ENCODE peak calls at places on chromosomes 16 and 17, in nine cellular contexts. P is suprapubic skin; U is CD4-positive, alpha-beta memory T cell; X is fibroblast of lung; D is endodermal cell; O is ascending aorta; E is ovary; B is heart right ventricle; V is pancreas. T is an unnamed sample. For H3K4me1, the result is how much of the 10 kb centered on the place peaks cover.

GRCh38 chr17:56925088-56925487 is 11.2 kb upstream of the TRIM25 start:
- DNase-seq in P (no peak), U (no peak), X (no peak), D (no peak), O (no peak), E (no peak), B (no peak), V (no peak), T (no peak)

GRCh38 chr17:60645918-60646523 is 31.6 kb upstream of the BCAS3 start:
- DNase-seq in P (no peak), U (no peak), X (no peak), D (no peak), O (no peak), E (no peak), B (no peak), V (no peak), T (no peak)

GRCh38 chr17:58402679-58403078 is 14.7 kb downstream of the RNF43 start:
- DNase-seq in P (no peak), U (no peak), X (peak), D (peak), O (no peak), E (no peak), B (no peak), V (no peak), T (no peak)

GRCh38 chr16:89837014-89837546 is 8.8 kb downstream of the SPIRE2 start:
- DNase-seq in P (no peak), U (no peak), X (no peak), D (no peak), O (no peak), E (no peak), B (no peak), V (no peak), T (no peak)

GRCh38 chr16:68993421-68993820 is 112.0 kb upstream of the HAS3 start:
- DNase-seq in P (no peak), U (no peak), X (no peak), D (no peak), O (no peak), E (no peak), B (no peak), V (no peak), T (no peak)

GRCh38 chr16:19683453-19684236 is 34.4 kb downstream of the KNOP1 start:
- DNase-seq in P (no peak), U (no peak), X (no peak), D (no peak), O (no peak), E (no peak), B (no peak), V (peak), T (no peak)

GRCh38 chr16:526181-527014 is 1.1 kb upstream of the CAPN15 start:
- DNase-seq in P (no peak), U (no peak), X (peak), D (peak), O (no peak), E (peak), B (peak), V (no peak), T (no peak)

GRCh38 chr17:58195518-58196123 is 3.1 kb downstream of the EPX start:
- DNase-seq in P (no peak), U (no peak), X (no peak), D (no peak), O (no peak), E (no peak), B (no peak), V (no peak), T (no peak)

GRCh38 chr17:39925282-39926134 is 1.9 kb downstream of the ORMDL3 start:
- DNase-seq in P (no peak), U (no peak), X (no peak), D (no peak), O (no peak), E (no peak), B (no peak), V (no peak), T (no peak)

GRCh38 chr17:59424331-59424730 is 92.9 kb downstream of the YPEL2 start:
- DNase-seq in P (no peak), U (no peak), X (no peak), D (no peak), O (no peak), E (no peak), B (no peak), V (no peak), T (no peak)

GRCh38 chr17:59426031-59426430 is 94.6 kb downstream of the YPEL2 start:
- DNase-seq in P (no peak), U (no peak), X (no peak), D (no peak), O (no peak), E (no peak), B (no peak), V (no peak), T (no peak)

GRCh38 chr17:59423137-59423703 is 91.8 kb downstream of the YPEL2 start:
- DNase-seq in P (no peak), U (no peak), X (peak), D (peak), O (peak), E (no peak), B (peak), V (no peak), T (no peak)

GRCh38 chr17:59425085-59425901 is 93.8 kb downstream of the YPEL2 start:
- DNase-seq in P (peak), U (no peak), X (peak), D (peak), O (peak), E (peak), B (peak), V (no peak), T (peak)

GRCh38 chr17:59423903-59424302 is 92.4 kb downstream of the YPEL2 start:
- DNase-seq in P (no peak), U (no peak), X (no peak), D (peak), O (no peak), E (no peak), B (no peak), V (no peak), T (no peak)
- H3K4me1 ChIP-seq in P (under half), U (under half), X (under half), D (under half), O (half or more), E (under half), B (half or more), V (under half), T (under half)

GRCh38 chr17:21037117-21037803 is 5.6 kb downstream of the USP22 start:
- DNase-seq in P (no peak), U (no peak), X (no peak), D (no peak), O (no peak), E (no peak), B (no peak), V (no peak), T (no peak)
- H3K4me1 ChIP-seq in P (half or more), U (half or more), X (under half), D (under half), O (half or more), E (under half), B (half or more), V (under half), T (half or more)

GRCh38 chr16:49601541-49601940 is 227.9 kb downstream of the C16orf78 start:
- DNase-seq in P (no peak), U (no peak), X (no peak), D (peak), O (peak), E (no peak), B (no peak), V (no peak), T (no peak)

GRCh38 chr16:49600541-49600940 is 226.9 kb downstream of the C16orf78 start:
- DNase-seq in P (no peak), U (no peak), X (no peak), D (peak), O (peak), E (no peak), B (no peak), V (no peak), T (no peak)

GRCh38 chr16:49600976-49601375 is 227.4 kb downstream of the C16orf78 start:
- DNase-seq in P (no peak), U (no peak), X (no peak), D (peak), O (peak), E (no peak), B (no peak), V (no peak), T (no peak)

GRCh38 chr16:49603956-49604355 is 230.4 kb downstream of the C16orf78 start:
- DNase-seq in P (no peak), U (no peak), X (no peak), D (peak), O (peak), E (no peak), B (no peak), V (no peak), T (no peak)

GRCh38 chr16:49602201-49603041 is 228.8 kb downstream of the C16orf78 start:
- DNase-seq in P (no peak), U (no peak), X (peak), D (peak), O (peak), E (no peak), B (no peak), V (no peak), T (no peak)
- H3K4me1 ChIP-seq in P (under half), U (under half), X (under half), D (under half), O (under half), E (under half), B (under half), V (under half), T (under half)

DNA sequence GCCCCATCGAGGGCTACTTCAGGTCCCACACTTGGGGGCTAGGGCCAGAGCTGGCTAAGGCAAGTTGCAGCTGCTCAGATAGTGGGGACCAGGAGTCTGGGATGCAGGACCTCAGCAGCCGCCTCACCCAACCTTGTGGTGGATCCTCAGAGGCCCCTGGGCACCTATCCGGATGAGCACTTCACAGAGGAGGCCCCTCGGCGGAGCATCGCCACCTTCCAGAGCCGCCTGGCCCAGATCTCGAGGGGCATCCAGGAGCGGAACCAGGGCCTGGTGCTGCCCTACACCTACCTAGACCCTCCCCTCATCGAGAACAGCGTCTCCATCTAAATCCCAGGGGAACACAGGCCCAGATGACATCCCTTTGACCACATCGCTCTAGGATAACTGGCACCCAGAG is 9.4 kb downstream of the ALOX15B start:
- DNase-seq in P (peak), U (no peak), X (no peak), D (no peak), O (peak), E (no peak), B (no peak), V (no peak), T (no peak)
- H3K4me1 ChIP-seq in P (under half), U (under half), X (under half), D (under half), O (under half), E (under half), B (under half), V (under half), T (under half)

DNA sequence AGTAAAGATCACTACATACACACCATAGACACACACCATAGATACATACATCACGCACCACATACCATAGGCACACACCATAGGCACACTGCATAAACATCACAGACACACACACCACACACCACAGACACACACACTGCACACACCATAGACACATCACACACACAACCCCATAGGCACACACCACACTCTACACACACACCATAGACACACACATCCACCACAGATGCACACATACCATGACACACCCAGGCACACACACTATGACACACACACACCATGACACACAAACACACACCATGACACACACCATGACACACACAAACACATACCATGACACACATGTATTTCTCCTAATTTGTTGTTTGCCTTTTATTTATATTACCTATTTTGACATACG is 14.1 kb downstream of the TBC1D16 start:
- DNase-seq in P (no peak), U (no peak), X (no peak), D (no peak), O (no peak), E (no peak), B (no peak), V (no peak), T (no peak)
- H3K4me1 ChIP-seq in P (under half), U (under half), X (under half), D (under half), O (under half), E (under half), B (under half), V (under half), T (under half)

DNA sequence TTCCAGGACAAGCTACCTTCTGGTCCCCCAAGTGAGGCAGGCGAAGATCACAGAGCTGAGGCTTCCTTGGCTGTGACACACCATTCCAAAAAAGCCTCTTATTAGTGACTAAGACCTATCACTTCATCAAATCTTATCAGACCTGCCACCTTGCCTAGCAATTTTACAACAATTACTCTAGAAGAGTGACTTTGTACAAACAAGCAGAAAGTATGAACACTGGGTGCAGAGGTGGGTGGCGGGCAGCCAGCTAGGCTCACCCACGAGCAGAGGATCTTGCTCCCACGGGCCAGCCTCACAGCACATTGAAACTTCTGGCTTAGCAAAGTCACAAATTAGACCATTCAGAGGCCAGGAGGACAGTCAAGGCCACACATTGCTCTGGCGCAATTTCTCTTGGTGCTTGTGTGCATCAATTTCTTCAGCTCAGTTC is 2.2 kb upstream of the ICAM2 start:
- DNase-seq in P (no peak), U (no peak), X (no peak), D (peak), O (peak), E (no peak), B (no peak), V (no peak), T (no peak)
- H3K4me1 ChIP-seq in P (under half), U (half or more), X (under half), D (under half), O (under half), E (under half), B (under half), V (under half), T (under half)

GRCh38 chr17:19421926-19422325 is 10.9 kb downstream of the RNF112 start:
- DNase-seq in P (no peak), U (no peak), X (no peak), D (no peak), O (no peak), E (no peak), B (no peak), V (no peak), T (no peak)

GRCh38 chr17:19415806-19416775 is 5.1 kb downstream of the RNF112 start:
- DNase-seq in P (no peak), U (no peak), X (no peak), D (peak), O (peak), E (no peak), B (no peak), V (no peak), T (no peak)

GRCh38 chr17:19417611-19418010 is 6.6 kb downstream of the RNF112 start:
- DNase-seq in P (no peak), U (no peak), X (no peak), D (peak), O (peak), E (no peak), B (no peak), V (no peak), T (no peak)

GRCh38 chr17:19415311-19415710 is 4.3 kb downstream of the RNF112 start:
- DNase-seq in P (no peak), U (no peak), X (no peak), D (peak), O (peak), E (no peak), B (no peak), V (no peak), T (no peak)

DNA sequence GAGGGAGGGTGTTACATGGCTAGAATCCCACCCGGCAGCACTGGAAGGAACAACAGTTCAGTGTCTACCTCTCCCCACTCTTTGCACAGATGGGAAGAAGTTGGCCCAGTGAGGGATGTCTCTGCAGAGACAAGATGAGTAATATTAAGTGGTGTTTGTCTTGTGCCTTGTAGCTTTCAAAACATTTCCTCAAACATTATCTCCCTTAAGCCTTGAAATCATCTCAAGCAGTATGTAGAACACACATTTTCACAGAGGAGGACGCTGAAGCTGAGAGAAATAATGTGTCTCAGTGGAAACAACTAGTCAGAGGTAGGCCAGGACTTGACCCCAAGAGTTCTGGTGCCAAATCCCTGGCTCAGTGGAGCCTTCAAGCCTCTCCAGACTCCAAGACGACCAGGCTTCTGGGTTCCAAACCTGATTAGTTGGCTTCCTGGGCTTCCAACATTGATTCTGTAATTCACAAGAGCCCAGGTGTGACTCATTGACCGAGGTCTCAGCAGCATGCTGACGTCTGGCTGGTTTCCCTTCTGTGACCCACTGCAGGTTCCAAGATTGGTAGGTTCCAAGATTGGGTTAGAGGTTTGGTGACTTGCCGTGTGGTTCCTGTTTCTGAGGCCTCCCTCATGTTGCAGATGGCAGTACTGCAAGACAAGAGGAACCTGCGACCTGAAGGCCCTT is 7.4 kb downstream of the RNF112 start:
- DNase-seq in P (no peak), U (no peak), X (peak), D (peak), O (peak), E (no peak), B (no peak), V (no peak), T (no peak)
- H3K4me1 ChIP-seq in P (under half), U (under half), X (under half), D (under half), O (under half), E (under half), B (under half), V (under half), T (under half)

GRCh38 chr17:45172232-45172540 is 10.5 kb downstream of the HEXIM2 start:
- DNase-seq in P (no peak), U (no peak), X (no peak), D (no peak), O (no peak), E (no peak), B (no peak), V (no peak), T (no peak)

GRCh38 chr17:45170976-45171337 is 9.3 kb downstream of the HEXIM2 start:
- DNase-seq in P (peak), U (no peak), X (peak), D (peak), O (peak), E (no peak), B (peak), V (peak), T (peak)

GRCh38 chr17:45170280-45170975 is 8.8 kb downstream of the HEXIM2 start:
- DNase-seq in P (no peak), U (no peak), X (no peak), D (peak), O (no peak), E (no peak), B (no peak), V (no peak), T (no peak)

GRCh38 chr17:45171338-45172231 is 9.9 kb downstream of the HEXIM2 start:
- DNase-seq in P (no peak), U (no peak), X (no peak), D (peak), O (peak), E (no peak), B (no peak), V (peak), T (no peak)

GRCh38 chr17:45172541-45173286 is 11.0 kb downstream of the HEXIM2 start:
- DNase-seq in P (no peak), U (peak), X (peak), D (peak), O (peak), E (peak), B (peak), V (peak), T (no peak)
- H3K4me1 ChIP-seq in P (half or more), U (under half), X (under half), D (under half), O (under half), E (under half), B (under half), V (under half), T (under half)

GRCh38 chr17:80946449-80946848 is 45.2 kb upstream of the CHMP6 start:
- DNase-seq in P (no peak), U (no peak), X (no peak), D (no peak), O (no peak), E (no peak), B (no peak), V (peak), T (no peak)
- H3K4me1 ChIP-seq in P (under half), U (under half), X (under half), D (under half), O (under half), E (under half), B (under half), V (under half), T (under half)